ENCODE peak calls at places on chromosome 13, in five cellular contexts. S is testis, Y is uterus, B is spleen, N is transverse colon. R is an unnamed sample.

GRCh38 chr13:34776390-34776981 is 165.6 kb upstream of the NBEA start:
- DNase-seq in S (no peak), Y (no peak), B (no peak), N (no peak), R (no peak)

GRCh38 chr13:58343081-58343480 is 711.5 kb downstream of the PCDH17 start:
- DNase-seq in S (no peak), Y (no peak), B (no peak), N (no peak), R (no peak)

GRCh38 chr13:102779426-102780159 is 6.0 kb upstream of the TEX30 start:
- DNase-seq in S (no peak), Y (no peak), B (no peak), N (no peak), R (no peak)

GRCh38 chr13:98664047-98664446 is 87.1 kb upstream of the STK24 start:
- DNase-seq in S (no peak), Y (no peak), B (no peak), N (no peak), R (no peak)

GRCh38 chr13:31046711-31047279 is 114.3 kb downstream of the TEX26 start:
- DNase-seq in S (peak; percentile 52), Y (peak; percentile 50), B (no peak), N (peak; percentile 50), R (no peak)

GRCh38 chr13:44050450-44051063 is 170.9 kb downstream of the LACC1 start:
- DNase-seq in S (no peak), Y (no peak), B (no peak), N (no peak), R (no peak)

GRCh38 chr13:34469212-34469983 is 472.7 kb upstream of the NBEA start:
- DNase-seq in S (no peak), Y (no peak), B (no peak), N (no peak), R (no peak)

GRCh38 chr13:99174533-99175100 is 26.0 kb upstream of the UBAC2 start:
- DNase-seq in S (no peak), Y (no peak), B (no peak), N (no peak), R (no peak)

GRCh38 chr13:29513981-29514719 is 81.3 kb downstream of the SLC7A1 start:
- DNase-seq in S (no peak), Y (no peak), B (peak; percentile 79), N (no peak), R (no peak)

GRCh38 chr13:20803180-20803965 is 29.6 kb upstream of the EEF1AKMT1 start:
- DNase-seq in S (no peak), Y (no peak), B (no peak), N (no peak), R (no peak)

GRCh38 chr13:29958476-29958875 is 108.1 kb upstream of the UBL3 start:
- DNase-seq in S (no peak), Y (no peak), B (no peak), N (no peak), R (no peak)

GRCh38 chr13:33347866-33348265 is 62.3 kb upstream of the STARD13 start:
- DNase-seq in S (no peak), Y (no peak), B (no peak), N (no peak), R (no peak)

GRCh38 chr13:102847272-102848234 is 1.7 kb downstream of the ERCC5 start:
- DNase-seq in S (no peak), Y (no peak), B (peak; percentile 77), N (no peak), R (no peak)

GRCh38 chr13:31591834-31592233 is 147.5 kb upstream of the RXFP2 start:
- DNase-seq in S (no peak), Y (no peak), B (no peak), N (no peak), R (no peak)

GRCh38 chr13:112990783-112991182 is 21.8 kb downstream of the MCF2L start:
- DNase-seq in S (no peak), Y (no peak), B (no peak), N (peak; percentile 80), R (peak; percentile 88)
- TF ChIP-seq POLR2A in S (no peak), Y (no peak), B (no peak), N (peak; percentile 35), R (peak; percentile 26)

GRCh38 chr13:110276553-110276950 is 30.4 kb downstream of the COL4A1 start:
- DNase-seq in S (no peak), Y (no peak), B (no peak), N (no peak), R (no peak)

GRCh38 chr13:110275931-110276552 is 30.9 kb downstream of the COL4A1 start:
- DNase-seq in S (peak; percentile 65), Y (peak; percentile 66), B (no peak), N (no peak), R (no peak)

GRCh38 chr13:110278859-110279258 is 28.1 kb downstream of the COL4A1 start:
- DNase-seq in S (no peak), Y (no peak), B (no peak), N (no peak), R (no peak)

GRCh38 chr13:110279684-110280083 is 27.3 kb downstream of the COL4A1 start:
- DNase-seq in S (no peak), Y (no peak), B (no peak), N (no peak), R (no peak)

DNA sequence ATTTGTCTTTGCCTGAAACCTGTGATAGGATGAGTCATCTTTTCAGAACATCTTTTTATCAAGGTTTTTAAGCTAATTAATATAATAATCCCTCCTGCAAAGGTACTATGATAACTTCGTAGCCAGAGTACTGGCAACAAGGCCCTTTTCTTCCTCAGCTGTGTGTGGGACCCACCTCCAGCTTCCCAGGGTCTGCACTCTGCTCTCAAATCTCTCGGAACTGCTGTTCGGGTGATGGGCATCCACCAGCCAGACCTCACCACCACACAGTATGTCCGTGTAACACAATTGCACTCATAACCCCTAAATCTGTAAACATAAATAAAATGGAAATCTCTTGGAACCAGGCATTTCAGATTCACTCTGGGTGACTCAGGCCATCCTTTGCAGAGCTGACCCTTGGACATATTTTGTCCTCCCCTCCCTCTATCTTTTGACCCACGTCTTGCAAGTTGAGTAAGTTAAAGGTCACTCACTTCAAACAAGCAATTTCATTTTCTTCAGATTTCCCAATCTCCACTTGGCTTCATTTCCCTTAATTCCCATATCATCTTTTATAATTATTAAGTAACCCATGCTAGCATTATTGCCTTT is 29.5 kb downstream of the COL4A1 start:
- DNase-seq in S (no peak), Y (no peak), B (no peak), N (no peak), R (no peak)
- H3K27ac ChIP-seq in S (no peak overlapping the region), Y (peak overlapping the region; percentile 52), B (no peak overlapping the region), N (peak overlapping the region; percentile 10), R (no peak overlapping the region)

GRCh38 chr13:24183741-24184182 is 23.2 kb downstream of the SPATA13 start:
- DNase-seq in S (peak; percentile 70), Y (no peak), B (no peak), N (peak; percentile 43), R (peak; percentile 89)
- TF ChIP-seq POLR2A in S (no peak), Y (no peak), B (no peak), N (no peak), R (peak; percentile 61)

DNA sequence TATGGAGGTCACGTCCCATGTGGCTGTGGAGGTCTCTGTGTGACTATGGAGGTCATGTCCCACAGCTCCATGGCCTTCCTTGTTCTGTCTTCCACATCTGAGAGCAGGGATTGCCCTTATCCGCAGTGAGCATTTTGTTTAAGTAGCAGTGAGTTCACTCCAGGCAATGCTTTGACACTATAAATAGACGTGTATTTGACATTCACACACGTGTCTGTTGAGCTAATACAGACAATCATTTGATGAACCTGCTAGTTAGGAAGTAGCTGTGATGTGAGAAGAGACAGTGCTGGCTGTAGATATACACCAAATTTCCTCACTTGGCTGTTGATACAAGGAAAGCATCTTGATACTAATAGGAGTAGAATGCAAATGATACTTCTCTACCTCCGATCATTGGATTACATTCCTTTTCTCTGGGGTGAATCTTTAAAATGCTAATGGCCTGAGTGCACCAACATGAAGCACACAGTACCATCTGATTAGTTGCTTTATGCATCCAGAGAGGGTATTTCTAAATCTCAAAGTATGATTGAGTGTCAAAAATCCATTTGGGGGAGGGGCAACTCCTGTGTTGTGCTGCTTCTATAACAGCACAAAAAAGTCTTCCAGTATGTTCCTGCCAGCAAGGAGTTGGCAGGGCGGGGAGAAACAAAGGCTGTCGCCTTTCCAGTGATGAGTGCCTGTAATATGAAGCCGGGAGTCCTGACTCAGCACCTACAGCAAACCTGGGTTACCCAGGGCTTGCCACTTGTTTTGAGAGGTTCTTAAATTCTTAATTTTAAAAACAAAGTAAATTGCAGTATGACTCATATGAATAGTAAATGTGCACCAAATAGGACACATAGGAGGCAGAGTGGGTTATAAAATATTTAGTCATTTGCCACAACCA is 7.0 kb downstream of the CUL4A start:
- DNase-seq in S (no peak), Y (no peak), B (peak; percentile 29), N (peak; percentile 26), R (peak; percentile 63)
- H3K27ac ChIP-seq in S (no peak overlapping the region), Y (no peak overlapping the region), B (no peak overlapping the region), N (no peak overlapping the region), R (no peak overlapping the region)

GRCh38 chr13:23377603-23378002 is 55.9 kb downstream of the SACS start:
- DNase-seq in S (no peak), Y (peak; percentile 29), B (no peak), N (no peak), R (no peak)

GRCh38 chr13:23372264-23372905 is 61.1 kb downstream of the SACS start:
- DNase-seq in S (no peak), Y (no peak), B (no peak), N (no peak), R (no peak)

GRCh38 chr13:23380534-23380933 is 53.0 kb downstream of the SACS start:
- DNase-seq in S (no peak), Y (no peak), B (no peak), N (no peak), R (no peak)

GRCh38 chr13:23378009-23378632 is 55.4 kb downstream of the SACS start:
- DNase-seq in S (no peak), Y (peak; percentile 64), B (no peak), N (peak; percentile 19), R (no peak)

GRCh38 chr13:23375007-23375971 is 58.2 kb downstream of the SACS start:
- DNase-seq in S (peak; percentile 98), Y (peak; percentile 97), B (peak; percentile 99), N (peak; percentile 96), R (peak; percentile 96)
- TF ChIP-seq POLR2A in S (no peak), Y (peak; percentile 85), B (no peak), N (no peak), R (no peak)

GRCh38 chr13:41917641-41918040 is 43.3 kb downstream of the VWA8 start:
- DNase-seq in S (no peak), Y (no peak), B (no peak), N (no peak), R (no peak)
- H3K27ac ChIP-seq in S (no peak overlapping the region), Y (peak overlapping the region; percentile 11), B (no peak overlapping the region), N (no peak overlapping the region), R (no peak overlapping the region)

R was measured in body of pancreas.